ENCODE peak calls at places on chromosomes 5 and 9, in nine cellular contexts. Q is K562, D is SK-N-SH, J is GM23338, S is stomach, N is suprapubic skin, H is prostate gland, V is HL-60, A is HCT116. K is an unnamed sample.

GRCh38 chr5:6666762-6667161 is 33.5 kb downstream of the SRD5A1 start:
- DNase-seq in V (no peak), H (no peak), D (no peak), A (no peak), S (no peak), N (no peak), J (no peak), Q (no peak), K (peak)

GRCh38 chr9:91760906-91761305 is 189.1 kb downstream of the ROR2 start:
- DNase-seq in H (no peak), Q (no peak), A (no peak), D (no peak), N (no peak), S (no peak), V (no peak), J (no peak), K (no peak)

GRCh38 chr5:55276771-55277170 is 30.7 kb downstream of the DHX29 start:
- DNase-seq in H (no peak), N (no peak), V (no peak), S (no peak), D (no peak), Q (no peak), J (no peak), A (no peak), K (no peak)

GRCh38 chr9:125261501-125262216 is at the start of gene GAPVD1:
- DNase-seq in H (peak), S (peak), Q (peak), A (peak), V (peak), N (peak), D (peak), J (peak), K (peak)

GRCh38 chr5:78813286-78813685 is 164.7 kb upstream of the LHFPL2 start:
- DNase-seq in V (no peak), D (no peak), J (no peak), A (no peak), H (no peak), N (no peak), Q (no peak), S (no peak), K (no peak)

GRCh38 chr5:151618907-151619306 is 27.8 kb upstream of the FAT2 start:
- DNase-seq in H (no peak), D (no peak), A (peak), V (no peak), N (no peak), Q (no peak), S (no peak), J (peak), K (no peak)

GRCh38 chr9:34988218-34989055 is 1.1 kb upstream of the DNAJB5 start:
- DNase-seq in D (peak), A (no peak), S (no peak), V (no peak), Q (peak), H (no peak), N (no peak), J (peak), K (peak)

GRCh38 chr5:66694036-66694435 is 97.8 kb downstream of the MAST4 start:
- DNase-seq in S (no peak), N (no peak), A (no peak), J (no peak), H (no peak), Q (no peak), D (no peak), V (no peak), K (no peak)

GRCh38 chr9:117678882-117679281 is 25.3 kb upstream of the TLR4 start:
- DNase-seq in J (no peak), V (no peak), D (no peak), A (no peak), S (no peak), H (no peak), Q (no peak), N (no peak), K (no peak)

GRCh38 chr9:74771262-74771585 is 116.5 kb downstream of the TRPM6 start:
- DNase-seq in S (no peak), A (no peak), H (no peak), V (no peak), Q (no peak), D (no peak), N (no peak), J (no peak), K (no peak)

GRCh38 chr5:33241826-33242225 is 198.9 kb upstream of the TARS1 start:
- DNase-seq in V (no peak), J (no peak), Q (no peak), S (no peak), A (no peak), H (no peak), N (no peak), D (no peak), K (no peak)

GRCh38 chr5:107674655-107675054 is 3.9 kb upstream of the EFNA5 start:
- DNase-seq in H (no peak), N (no peak), A (no peak), V (no peak), D (no peak), Q (no peak), S (no peak), J (no peak), K (no peak)

GRCh38 chr9:100499866-100500265 is 26.9 kb downstream of the TMEFF1 start:
- DNase-seq in S (no peak), N (no peak), H (no peak), V (no peak), Q (no peak), D (no peak), J (no peak), A (no peak), K (no peak)

GRCh38 chr5:153135416-153135815 is 355.1 kb upstream of the GRIA1 start:
- DNase-seq in Q (no peak), H (no peak), A (no peak), D (no peak), N (no peak), S (no peak), J (no peak), V (no peak), K (no peak)

GRCh38 chr5:43802651-43803050 is 199.7 kb downstream of the NNT start:
- DNase-seq in H (no peak), V (no peak), A (no peak), N (no peak), S (no peak), Q (no peak), D (no peak), J (no peak), K (no peak)

GRCh38 chr5:176734756-176735342 is 75.5 kb upstream of the UNC5A start:
- DNase-seq in J (no peak), H (no peak), N (peak), A (no peak), Q (no peak), V (no peak), D (peak), S (no peak), K (no peak)

GRCh38 chr5:51811883-51812282 is 428.6 kb downstream of the ISL1 start:
- DNase-seq in V (no peak), H (no peak), N (no peak), J (peak), S (no peak), A (no peak), Q (no peak), D (peak), K (no peak)

GRCh38 chr9:99057665-99058625 is 47.0 kb upstream of the TGFBR1 start:
- DNase-seq in Q (peak), N (no peak), H (peak), S (peak), D (no peak), V (peak), J (no peak), A (no peak), K (peak)

GRCh38 chr9:16726023-16726422 is 144.4 kb downstream of the BNC2 start:
- DNase-seq in A (no peak), S (no peak), N (no peak), H (no peak), V (no peak), D (peak), Q (no peak), J (peak), K (no peak)

GRCh38 chr9:16727452-16728127 is 142.9 kb downstream of the BNC2 start:
- DNase-seq in H (no peak), N (no peak), S (no peak), J (no peak), A (no peak), V (no peak), Q (no peak), D (no peak), K (no peak)

GRCh38 chr9:16725066-16725465 is 145.4 kb downstream of the BNC2 start:
- DNase-seq in V (no peak), Q (no peak), N (no peak), S (no peak), J (no peak), A (no peak), D (no peak), H (no peak), K (no peak)

GRCh38 chr9:16728128-16728505 is 142.4 kb downstream of the BNC2 start:
- DNase-seq in D (no peak), J (no peak), N (no peak), V (no peak), Q (no peak), S (no peak), A (no peak), H (no peak), K (no peak)

DNA sequence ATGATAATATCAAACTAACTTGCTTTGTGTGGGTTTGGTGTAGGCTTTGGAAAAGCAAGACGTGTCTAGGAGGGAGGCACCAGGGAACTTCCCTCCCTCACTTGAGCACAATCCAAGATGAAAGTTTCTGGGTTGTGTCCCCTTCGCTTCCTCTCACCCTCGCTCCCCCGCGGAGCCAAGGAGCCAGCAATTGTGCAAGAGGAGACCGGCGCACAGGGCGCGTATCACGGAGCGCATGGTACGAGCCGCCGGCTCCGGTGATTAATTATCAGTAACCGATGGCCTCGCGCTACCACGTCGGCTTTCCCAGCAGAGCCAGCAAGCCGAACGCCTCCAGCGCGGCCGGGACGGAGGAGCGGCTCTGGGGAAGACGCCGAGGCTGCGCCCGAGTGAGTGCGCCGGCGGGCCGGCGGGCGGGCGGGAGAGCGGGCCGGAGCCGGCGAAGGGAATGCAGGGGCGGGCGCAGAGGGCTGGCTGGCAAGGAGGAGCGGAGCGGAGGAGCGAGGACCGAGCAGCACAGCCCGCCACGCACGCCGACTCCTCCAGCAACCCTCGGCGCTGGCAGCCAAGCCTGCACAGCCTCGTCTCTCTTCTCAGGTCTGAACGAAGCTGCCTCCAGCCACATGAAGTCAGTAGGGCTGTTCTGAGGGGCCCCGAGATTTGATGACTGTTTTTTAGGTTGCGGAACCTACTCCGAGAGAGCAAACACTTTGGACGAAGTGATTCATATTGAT is 143.6 kb downstream of the BNC2 start:
- DNase-seq in A (no peak), V (peak), J (peak), D (peak), N (peak), Q (no peak), S (peak), H (peak), K (peak)
- TF ChIP-seq POLR2AphosphoS5 in A (no peak), V (no peak), J (peak), D (peak), N (no peak), Q (no peak), S (peak), H (peak), K (peak)

GRCh38 chr5:81748556-81748955 is 2.3 kb downstream of the SSBP2 start:
- DNase-seq in V (no peak), A (no peak), Q (no peak), D (no peak), N (no peak), J (no peak), H (no peak), S (no peak), K (no peak)

GRCh38 chr5:81751009-81751835 is at the start of gene SSBP2:
- DNase-seq in Q (peak), D (peak), N (peak), V (peak), A (peak), H (peak), S (peak), J (peak), K (peak)

GRCh38 chr5:81750308-81751008 is 439 bp downstream of the SSBP2 start:
- DNase-seq in H (no peak), N (peak), D (peak), A (no peak), S (peak), Q (peak), V (no peak), J (peak), K (no peak)

GRCh38 chr5:81749186-81749561 is 1.7 kb downstream of the SSBP2 start:
- DNase-seq in V (no peak), S (no peak), D (no peak), N (no peak), H (peak), Q (no peak), J (peak), A (no peak), K (no peak)

DNA sequence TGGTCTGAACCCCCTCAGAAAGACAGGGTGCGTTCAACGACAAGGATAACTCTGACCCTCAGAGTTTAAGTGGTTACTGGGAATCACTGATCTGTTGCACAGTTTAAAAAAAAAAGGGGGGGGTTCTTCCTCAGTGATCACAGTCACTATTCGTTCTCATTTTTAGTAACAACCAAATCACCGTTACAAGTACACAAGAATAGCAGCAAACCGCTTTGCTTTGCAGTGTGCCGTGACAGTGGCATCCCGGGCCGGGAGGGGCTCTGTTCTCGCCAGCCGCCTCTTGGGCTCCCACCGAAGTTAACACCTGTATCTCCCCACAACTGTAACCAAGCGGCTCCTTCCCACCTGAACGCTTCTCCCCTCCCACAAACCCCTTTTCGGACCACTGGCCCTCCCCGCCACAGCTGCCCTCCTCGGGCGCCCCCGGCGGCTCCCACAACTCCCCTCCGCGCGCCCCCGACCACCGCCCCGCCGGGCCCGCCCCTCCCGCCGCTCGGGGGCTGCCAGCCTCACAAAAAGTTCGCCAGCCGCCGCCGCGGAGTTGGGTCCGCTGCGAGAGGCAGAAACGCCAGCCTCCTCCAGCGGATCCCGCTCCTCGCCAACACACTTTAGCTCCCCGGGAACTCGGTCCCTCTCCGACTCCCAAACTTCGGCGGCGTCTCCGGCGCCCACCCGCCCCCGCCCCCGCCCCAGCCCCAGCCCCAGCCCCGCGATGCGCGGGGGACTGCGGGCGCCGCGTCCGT is 1.2 kb downstream of the SSBP2 start:
- DNase-seq in A (no peak), N (peak), V (no peak), H (peak), J (peak), S (peak), D (peak), Q (peak), K (no peak)
- TF ChIP-seq CTCF in A (no peak), N (no peak), V (no peak), H (no peak), J (no peak), S (no peak), D (no peak), Q (no peak), K (no peak)

DNA sequence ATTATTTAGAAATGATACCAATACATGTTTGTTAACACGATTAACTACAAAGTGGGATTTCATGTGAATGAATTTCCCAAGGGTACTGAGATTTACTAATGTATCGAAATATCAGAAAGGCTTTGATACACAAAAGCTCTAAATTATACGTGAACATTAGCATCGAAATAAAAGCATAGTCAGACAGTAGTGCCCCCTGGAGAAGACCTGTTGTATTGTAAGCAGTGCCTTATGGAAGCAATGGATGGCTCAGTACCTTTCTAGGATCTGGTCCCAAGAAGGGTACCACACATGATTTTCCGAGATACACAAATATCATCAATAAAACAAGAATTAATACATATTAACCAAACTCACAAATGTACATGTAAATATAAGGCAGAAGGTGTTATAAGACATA is 153.8 kb downstream of the CDH12 start:
- DNase-seq in S (no peak), J (peak), V (no peak), Q (no peak), N (no peak), A (no peak), D (peak), H (no peak), K (no peak)
- TF ChIP-seq POLR2AphosphoS5 in S (no peak), J (no peak), V (no peak), Q (no peak), N (no peak), A (no peak), D (no peak), H (no peak), K (no peak)

GRCh38 chr9:33249087-33249657 is 9.2 kb downstream of the SPINK4 start:
- DNase-seq in S (peak), N (peak), H (no peak), D (no peak), V (no peak), Q (no peak), A (no peak), J (no peak), K (no peak)
- TF ChIP-seq CTCF in S (no peak), N (no peak), H (no peak), D (no peak), V (no peak), Q (no peak), A (no peak), J (no peak), K (no peak)

K was measured in upper lobe of left lung.